ENCODE peak calls at places on chromosomes 11 and 22, in four cellular contexts. One of them, this sample, is unnamed.
A peak's percentile ranks its signal among the peaks of the same experiment; 100 is the strongest.

GRCh38 chr22:19466848-19467752 is 11.9 kb downstream of the UFD1 start:
- DNase-seq in H1: no peak
- DNase-seq in transverse colon: no peak
- DNase-seq in ovary: no peak
- DNase-seq in this sample: no peak

GRCh38 chr22:48541401-48542098 is 1286.1 kb downstream of the BRD1 start:
- DNase-seq in ovary: no peak
- DNase-seq in H1: no peak
- DNase-seq in transverse colon: no peak
- DNase-seq in this sample: no peak

GRCh38 chr11:124676386-124676785 is 2.7 kb downstream of the SPA17 start:
- DNase-seq in H1: no peak
- DNase-seq in ovary: no peak
- DNase-seq in transverse colon: peak; percentile 52
- DNase-seq in this sample: no peak

GRCh38 chr11:32830413-32830738 is 649 bp downstream of the PRRG4 start:
- DNase-seq in ovary: no peak
- DNase-seq in H1: no peak
- DNase-seq in transverse colon: peak; percentile 71
- DNase-seq in this sample: no peak

GRCh38 chr11:120648706-120649250 is 137.2 kb downstream of the GRIK4 start:
- DNase-seq in H1: no peak
- DNase-seq in ovary: no peak
- DNase-seq in transverse colon: no peak
- DNase-seq in this sample: no peak

GRCh38 chr11:57761301-57762234 is at the start of gene CTNND1:
- DNase-seq in H1: peak; percentile 84
- DNase-seq in ovary: peak; percentile 89
- DNase-seq in transverse colon: peak; percentile 91
- DNase-seq in this sample: peak; percentile 90

GRCh38 chr11:4134844-4135243 is 40.2 kb downstream of the RRM1 start:
- DNase-seq in H1: no peak
- DNase-seq in ovary: no peak
- DNase-seq in transverse colon: no peak
- DNase-seq in this sample: no peak

GRCh38 chr11:7665473-7666291 is 7.6 kb downstream of the CYB5R2 start:
- DNase-seq in H1: no peak
- DNase-seq in ovary: peak; percentile 84
- DNase-seq in transverse colon: peak; percentile 89
- DNase-seq in this sample: peak; percentile 68

GRCh38 chr11:78231962-78232459 is 43.3 kb downstream of the USP35 start:
- DNase-seq in ovary: no peak
- DNase-seq in transverse colon: no peak
- DNase-seq in H1: no peak
- DNase-seq in this sample: no peak

GRCh38 chr11:103877221-103877620 is 159.2 kb upstream of the DDI1 start:
- DNase-seq in ovary: no peak
- DNase-seq in transverse colon: no peak
- DNase-seq in H1: no peak
- DNase-seq in this sample: no peak
- TF ChIP-seq CTCF in ovary: no peak
- TF ChIP-seq CTCF in transverse colon: no peak
- TF ChIP-seq CTCF in H1: no peak
- TF ChIP-seq CTCF in this sample: no peak

GRCh38 chr11:114025329-114025907 is 34.1 kb upstream of the ZBTB16 start:
- DNase-seq in transverse colon: no peak
- DNase-seq in H1: no peak
- DNase-seq in ovary: no peak
- DNase-seq in this sample: no peak
- TF ChIP-seq EP300 in transverse colon: no peak
- TF ChIP-seq EP300 in H1: no peak
- TF ChIP-seq EP300 in ovary: no peak
- TF ChIP-seq EP300 in this sample: no peak

GRCh38 chr22:26892401-26893033 is 235.1 kb downstream of the MIAT start:
- DNase-seq in ovary: peak; percentile 36
- DNase-seq in H1: no peak
- DNase-seq in transverse colon: peak; percentile 15
- DNase-seq in this sample: no peak

GRCh38 chr22:26893711-26894110 is 236.3 kb downstream of the MIAT start:
- DNase-seq in transverse colon: no peak
- DNase-seq in H1: no peak
- DNase-seq in ovary: no peak
- DNase-seq in this sample: no peak

GRCh38 chr22:26894362-26894761 is 237.0 kb downstream of the MIAT start:
- DNase-seq in H1: no peak
- DNase-seq in transverse colon: no peak
- DNase-seq in ovary: no peak
- DNase-seq in this sample: no peak

GRCh38 chr22:26891431-26891830 is 234.0 kb downstream of the MIAT start:
- DNase-seq in H1: no peak
- DNase-seq in ovary: no peak
- DNase-seq in transverse colon: no peak
- DNase-seq in this sample: no peak

DNA sequence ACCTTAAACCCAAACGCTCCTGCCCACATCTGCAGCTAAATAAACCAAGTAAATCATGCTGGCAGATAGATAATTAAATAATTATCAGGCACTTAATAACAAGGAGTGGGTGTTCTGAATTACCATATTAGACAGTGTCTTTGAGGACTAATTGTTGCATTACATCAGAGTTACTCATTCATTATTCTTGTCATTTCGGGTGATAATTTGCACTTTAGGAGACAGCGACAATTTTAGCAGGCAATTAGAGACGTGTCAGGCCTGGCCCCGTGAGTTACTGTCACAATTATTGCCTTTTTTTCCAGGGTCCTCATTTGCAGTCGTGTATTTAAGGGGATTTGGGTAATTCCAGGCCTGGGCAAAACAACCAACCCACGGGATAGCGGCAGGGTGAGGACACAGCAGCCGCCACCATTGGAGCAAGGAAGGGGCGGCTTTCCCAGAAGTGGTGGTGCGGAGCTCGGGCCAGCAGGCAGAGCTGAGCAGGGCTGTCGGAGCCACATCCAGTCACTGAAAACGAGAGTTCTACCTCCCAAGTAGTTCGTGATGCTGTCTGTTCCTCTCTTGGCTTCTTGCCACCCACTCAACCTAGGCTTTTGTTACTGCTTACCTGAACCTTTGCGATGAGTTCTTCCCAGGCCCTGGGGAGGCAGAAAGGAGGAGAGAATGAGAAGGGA is 235.8 kb downstream of the MIAT start:
- DNase-seq in transverse colon: no peak
- DNase-seq in H1: no peak
- DNase-seq in ovary: no peak
- DNase-seq in this sample: no peak
- TF ChIP-seq CTCF in transverse colon: no peak
- TF ChIP-seq CTCF in H1: no peak
- TF ChIP-seq CTCF in ovary: no peak
- TF ChIP-seq CTCF in this sample: no peak

GRCh38 chr22:26651840-26652239 is 5.5 kb upstream of the MIAT start:
- DNase-seq in ovary: no peak
- DNase-seq in transverse colon: no peak
- DNase-seq in H1: no peak
- DNase-seq in this sample: no peak
- TF ChIP-seq EP300 in ovary: no peak
- TF ChIP-seq EP300 in transverse colon: no peak
- TF ChIP-seq EP300 in H1: no peak
- TF ChIP-seq EP300 in this sample: no peak

DNA sequence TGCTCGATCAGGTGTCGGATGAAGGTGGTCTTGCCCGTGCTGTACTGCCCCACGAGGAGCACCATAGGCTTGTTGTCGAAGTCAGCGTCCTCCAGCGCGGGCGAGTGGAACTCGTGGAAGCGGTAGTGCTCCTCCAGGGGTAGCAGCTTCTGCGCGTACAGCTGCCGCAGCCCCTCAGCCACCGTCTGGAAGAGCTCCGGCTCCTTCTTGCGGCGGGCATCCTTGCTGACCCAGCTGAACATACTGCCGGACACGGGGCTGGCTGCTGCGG is 263 bp downstream of the EHD1 start:
- DNase-seq in H1: no peak
- DNase-seq in ovary: no peak
- DNase-seq in transverse colon: no peak
- DNase-seq in this sample: no peak
- TF ChIP-seq CTCF in H1: no peak
- TF ChIP-seq CTCF in ovary: no peak
- TF ChIP-seq CTCF in transverse colon: no peak
- TF ChIP-seq CTCF in this sample: no peak